ENCODE peak calls at places on chromosomes 16 and 17, in seven cellular contexts. X, J, Q, P, W, T and G are unnamed samples.

GRCh38 chr17:71441098-71441497 is 679.7 kb upstream of the SOX9 start:
- DNase-seq in X (no peak), J (no peak), Q (peak; percentile 72), P (no peak), W (no peak), T (peak; percentile 88), G (no peak)

GRCh38 chr17:56786989-56787482 is 46.7 kb downstream of the C17orf67 start:
- DNase-seq in X (peak; percentile 71), J (peak; percentile 11), Q (peak; percentile 90), P (no peak), W (peak; percentile 93), T (peak; percentile 98), G (no peak)

GRCh38 chr17:48054238-48055185 is 6.4 kb downstream of the NFE2L1 start:
- DNase-seq in X (no peak), J (no peak), Q (no peak), P (peak; percentile 82), W (no peak), T (peak; percentile 51), G (peak; percentile 99)

GRCh38 chr17:67439269-67439668 is 62.2 kb downstream of the PITPNC1 start:
- DNase-seq in X (no peak), J (no peak), Q (no peak), P (no peak), W (no peak), T (no peak), G (no peak)

GRCh38 chr16:58614212-58614611 is 15.4 kb downstream of the CNOT1 start:
- DNase-seq in X (no peak), J (no peak), Q (peak; percentile 37), P (no peak), W (no peak), T (peak; percentile 81), G (no peak)

GRCh38 chr16:48949636-48950035 is 332.0 kb downstream of the CBLN1 start:
- DNase-seq in X (no peak), J (no peak), Q (no peak), P (no peak), W (no peak), T (no peak), G (no peak)

GRCh38 chr17:12619444-12620199 is 46.1 kb upstream of the MYOCD start:
- DNase-seq in X (no peak), J (no peak), Q (no peak), P (no peak), W (no peak), T (peak; percentile 67), G (no peak)

GRCh38 chr17:8138672-8139371 is 13.4 kb downstream of the PER1 start:
- DNase-seq in X (peak; percentile 97), J (peak; percentile 91), Q (peak; percentile 96), P (peak; percentile 97), W (peak; percentile 99), T (peak; percentile 94), G (peak; percentile 100)

GRCh38 chr16:46903255-46903905 is 19.2 kb downstream of the GPT2 start:
- DNase-seq in X (no peak), J (no peak), Q (no peak), P (no peak), W (no peak), T (no peak), G (no peak)